ENCODE peak calls at places on chromosomes 2 and 18, in seven cellular contexts. F is HCT116, C is transverse colon, N is kidney, L is prostate gland, B is heart left ventricle, G is body of pancreas. K is an unnamed sample.

GRCh38 chr2:68417931-68418330 is 49.2 kb downstream of the FBXO48 start:
- DNase-seq in F (no peak), B (no peak), G (no peak), L (no peak), N (no peak), C (no peak), K (no peak)

GRCh38 chr2:112877423-112877822 is 33.5 kb upstream of the IL37 start:
- DNase-seq in N (no peak), B (no peak), L (no peak), F (no peak), G (no peak), C (no peak), K (no peak)

GRCh38 chr2:121626777-121627524 is 22.3 kb downstream of the CLASP1 start:
- DNase-seq in C (peak; percentile 14), N (no peak), L (peak; percentile 79), G (peak; percentile 74), B (no peak), F (no peak), K (peak; percentile 78)

GRCh38 chr2:120892967-120893667 is 157.4 kb downstream of the GLI2 start:
- DNase-seq in C (no peak), B (no peak), G (no peak), N (no peak), L (no peak), F (no peak), K (peak; percentile 65)

GRCh38 chr2:234974501-234975385 is 22.9 kb downstream of the SH3BP4 start:
- DNase-seq in F (no peak), C (peak; percentile 35), B (no peak), L (peak; percentile 63), N (no peak), G (peak; percentile 79), K (peak; percentile 51)

GRCh38 chr2:201149064-201149820 is 33.3 kb downstream of the CFLAR start:
- DNase-seq in B (no peak), L (no peak), G (no peak), N (no peak), C (no peak), F (peak; percentile 77), K (peak; percentile 83)

GRCh38 chr2:113010088-113010487 is 4.8 kb downstream of the IL36A start:
- DNase-seq in C (no peak), B (no peak), F (no peak), G (no peak), L (no peak), N (no peak), K (peak; percentile 6)

GRCh38 chr2:11343626-11344341 is 652 bp downstream of the ROCK2 start:
- DNase-seq in F (no peak), L (peak; percentile 39), N (peak; percentile 88), B (peak; percentile 69), C (peak; percentile 67), G (peak; percentile 57), K (peak; percentile 42)

GRCh38 chr2:174023591-174024523 is 58.7 kb upstream of the SP3 start:
- DNase-seq in F (peak; percentile 27), L (peak; percentile 33), N (no peak), G (no peak), B (peak; percentile 44), C (peak; percentile 48), K (peak; percentile 100)

GRCh38 chr2:225100269-225100668 is 58.0 kb upstream of the DOCK10 start:
- DNase-seq in G (no peak), N (no peak), L (no peak), B (no peak), C (no peak), F (no peak), K (no peak)

GRCh38 chr18:26655010-26655613 is 106.8 kb upstream of the KCTD1 start:
- DNase-seq in C (no peak), F (no peak), L (no peak), G (no peak), N (no peak), B (no peak), K (no peak)

GRCh38 chr2:231665208-231665921 is 43.0 kb upstream of the PTMA start:
- DNase-seq in F (no peak), C (no peak), L (no peak), B (peak; percentile 8), N (no peak), G (no peak), K (no peak)

GRCh38 chr2:231667096-231667427 is 41.3 kb upstream of the PTMA start:
- DNase-seq in B (no peak), F (no peak), G (no peak), L (no peak), C (no peak), N (no peak), K (no peak)

GRCh38 chr2:231664727-231665126 is 43.6 kb upstream of the PTMA start:
- DNase-seq in N (no peak), B (no peak), L (no peak), C (no peak), G (no peak), F (no peak), K (peak; percentile 67)

GRCh38 chr2:231667497-231667896 is 40.8 kb upstream of the PTMA start:
- DNase-seq in B (no peak), F (no peak), C (peak; percentile 55), L (no peak), N (no peak), G (no peak), K (no peak)

DNA sequence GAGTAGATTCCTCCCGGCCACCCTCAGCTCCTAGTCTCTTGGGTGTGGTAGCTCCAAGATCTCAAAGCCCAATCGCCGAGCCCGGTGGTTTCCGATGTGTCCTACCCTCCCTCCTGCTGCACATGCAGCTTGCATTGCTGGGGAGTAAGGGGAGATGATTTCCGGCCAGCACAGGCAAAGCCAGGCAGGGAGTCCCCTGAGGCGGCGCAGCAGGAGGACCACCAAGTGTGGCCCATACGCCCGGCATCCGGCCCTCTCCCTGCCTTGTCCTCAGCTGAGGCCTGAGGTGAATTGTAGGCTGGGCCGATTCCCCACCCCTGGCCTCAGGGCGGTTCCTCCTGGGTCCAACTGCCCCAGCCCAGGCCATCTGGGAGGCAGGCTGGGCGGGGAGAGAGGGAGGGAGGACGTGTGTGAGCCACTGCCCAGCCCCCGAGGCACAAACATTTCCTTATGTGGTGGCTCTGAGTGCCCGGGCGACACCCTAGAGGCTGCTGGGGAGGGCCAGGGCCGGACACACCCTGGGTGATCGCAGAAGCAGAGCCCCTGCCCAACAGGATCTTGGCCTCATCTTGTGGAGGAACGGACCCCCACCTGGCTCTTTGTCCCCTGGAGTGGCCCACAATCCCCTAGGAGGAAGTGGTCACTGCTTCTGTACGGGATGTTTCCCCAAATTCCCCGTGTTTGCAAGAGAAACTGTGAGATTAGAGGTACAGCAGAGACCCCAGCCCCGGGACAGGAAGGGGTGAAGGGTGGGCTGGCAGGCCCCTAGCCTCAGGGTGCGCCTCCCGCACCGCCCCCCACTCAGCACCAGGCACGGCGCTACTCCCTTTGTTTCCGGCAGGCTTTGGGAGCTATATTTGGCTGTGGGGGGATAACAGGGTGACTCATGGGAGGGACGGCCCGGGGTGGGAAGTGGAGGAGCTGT is 41.9 kb upstream of the PTMA start:
- DNase-seq in F (peak; percentile 94), N (peak; percentile 99), L (peak; percentile 74), C (peak; percentile 97), G (peak; percentile 98), B (peak; percentile 97), K (peak; percentile 96)
- H3K4me3 ChIP-seq in F (peak overlapping the region; percentile 68), N (peak overlapping the region; percentile 65), L (peak overlapping the region; percentile 28), C (peak overlapping the region; percentile 46), G (peak overlapping the region; percentile 17), B (peak overlapping the region; percentile 59), K (peak overlapping the region; percentile 60)

GRCh38 chr2:56013475-56013874 is 89.9 kb upstream of the EFEMP1 start:
- DNase-seq in G (no peak), F (no peak), B (no peak), C (no peak), N (no peak), L (no peak), K (no peak)

GRCh38 chr2:56012216-56012615 is 88.6 kb upstream of the EFEMP1 start:
- DNase-seq in L (no peak), C (no peak), N (no peak), F (no peak), B (no peak), G (no peak), K (no peak)

GRCh38 chr2:56011624-56012023 is 88.0 kb upstream of the EFEMP1 start:
- DNase-seq in N (no peak), L (no peak), F (no peak), B (no peak), C (no peak), G (no peak), K (no peak)

GRCh38 chr2:56008661-56009411 is 85.3 kb upstream of the EFEMP1 start:
- DNase-seq in G (peak; percentile 29), N (peak; percentile 84), L (no peak), F (no peak), B (peak; percentile 56), C (peak; percentile 18), K (peak; percentile 65)

DNA sequence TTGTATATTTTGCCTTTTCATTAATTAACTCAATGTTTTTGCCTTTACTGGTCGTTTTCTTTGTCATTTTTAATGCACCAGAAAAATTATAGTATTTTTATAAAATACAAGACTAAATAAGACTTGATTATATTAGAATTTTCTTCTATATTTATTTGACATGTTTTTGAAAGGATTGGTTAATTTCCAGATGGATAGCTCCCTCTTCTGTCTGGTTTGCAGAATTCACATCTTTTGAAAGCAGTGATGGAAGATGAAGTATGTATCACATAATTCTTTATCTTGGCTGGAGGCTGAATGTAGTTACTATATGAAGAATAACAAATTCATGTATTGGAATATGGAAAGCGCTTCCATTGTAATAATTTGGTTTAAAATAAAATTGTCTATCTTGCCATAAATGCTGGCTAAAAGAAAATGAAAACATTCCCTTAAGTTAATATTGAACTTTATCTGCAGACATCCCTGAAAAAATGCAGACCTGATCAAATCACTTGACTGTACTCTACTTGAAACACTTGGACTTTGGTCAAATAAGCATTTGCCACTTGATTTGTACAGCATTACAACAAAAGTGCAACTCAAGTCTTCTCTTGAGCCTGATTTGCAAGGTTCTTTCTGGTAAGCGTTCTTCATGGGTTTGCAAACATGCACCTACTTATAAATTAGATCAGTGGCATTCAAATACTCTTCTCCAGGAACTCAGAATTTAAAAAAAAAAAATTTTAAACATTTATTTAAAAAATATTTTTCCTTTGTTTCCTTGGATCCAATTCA is 86.4 kb upstream of the EFEMP1 start:
- DNase-seq in G (no peak), L (no peak), F (peak; percentile 26), C (no peak), B (no peak), N (no peak), K (peak; percentile 70)
- TF ChIP-seq CTCF in G (peak; percentile 51), L (peak; percentile 43), F (peak; percentile 58), C (peak; percentile 31), B (peak; percentile 64), N (peak; percentile 49), K (peak; percentile 68)

GRCh38 chr2:170651603-170652002 is 63.5 kb upstream of the SP5 start:
- DNase-seq in G (no peak), L (no peak), N (no peak), C (no peak), F (no peak), B (no peak), K (no peak)
- H3K4me3 ChIP-seq in G (no peak overlapping the region), L (no peak overlapping the region), N (no peak overlapping the region), C (no peak overlapping the region), F (no peak overlapping the region), B (no peak overlapping the region), K (no peak overlapping the region)

DNA sequence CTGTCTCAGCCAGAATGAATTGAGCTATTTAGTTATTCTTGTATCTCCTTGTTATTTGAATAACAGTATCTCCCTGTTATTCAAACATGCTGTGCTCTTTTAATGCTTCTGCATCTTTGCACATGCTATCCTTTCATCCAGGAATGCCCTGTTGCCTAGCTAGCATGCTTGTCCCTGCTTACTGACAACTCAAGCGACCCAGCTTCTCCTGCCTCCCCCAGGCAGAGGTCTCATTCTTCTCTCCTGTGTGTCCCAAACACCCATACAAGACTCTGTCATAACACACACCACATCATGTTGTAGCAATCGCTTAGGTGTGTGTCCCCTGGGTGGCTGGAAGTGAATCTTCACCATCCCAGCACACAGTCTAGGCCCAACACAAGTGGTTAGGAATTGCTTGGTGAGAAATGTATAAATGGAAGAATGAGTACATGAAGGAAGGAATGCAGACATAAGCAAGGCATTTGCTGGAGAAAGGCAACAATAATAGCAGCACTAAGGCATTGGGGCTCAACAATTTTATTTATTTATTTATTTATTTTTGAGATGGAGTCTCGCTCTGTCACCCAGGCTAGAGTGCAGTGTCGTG is 144.2 kb downstream of the DDX1 start:
- DNase-seq in N (no peak), B (no peak), G (no peak), C (no peak), L (no peak), F (no peak), K (no peak)
- TF ChIP-seq CTCF in N (no peak), B (no peak), G (no peak), C (no peak), L (no peak), F (no peak), K (no peak)